ENCODE peak calls at places on chromosomes 4 and X, in ten cellular contexts. T is mesenchymal stem cell; F is H9; N is Caco-2; R is NT2/D1; K is CD4-positive, CD25-positive, alpha-beta regulatory T cell; S is colonic mucosa; O is hepatocyte; J is ovary; G is aorta. Q is an unnamed sample. For H3K4me1, the result is how much of the 10 kb centered on the place peaks cover.

GRCh38 chr4:56118845-56119244 is 170.1 kb downstream of the CEP135 start:
- DNase-seq in T (no peak), F (no peak), N (no peak), R (no peak), K (no peak), S (no peak), O (no peak), J (no peak), G (no peak), Q (no peak)

GRCh38 chr4:6338175-6338950 is 68.7 kb downstream of the WFS1 start:
- DNase-seq in T (no peak), F (no peak), N (no peak), R (no peak), K (no peak), S (no peak), O (no peak), J (no peak), G (peak), Q (no peak)

GRCh38 chr4:124202106-124202505 is 510.4 kb downstream of the ANKRD50 start:
- DNase-seq in T (peak), F (no peak), N (no peak), R (no peak), K (no peak), S (no peak), O (peak), J (peak), G (no peak), Q (no peak)

GRCh38 chrX:107710617-107711391 is 64.8 kb downstream of the TSC22D3 start:
- DNase-seq in T (peak), F (no peak), N (peak), R (peak), K (peak), S (no peak), O (peak), J (peak), G (no peak), Q (peak)

GRCh38 chrX:69153060-69153730 is 12.1 kb downstream of the PJA1 start:
- DNase-seq in T (peak), F (peak), N (no peak), R (peak), K (no peak), S (peak), O (peak), J (peak), G (no peak), Q (no peak)

GRCh38 chrX:12360389-12360788 is 222.1 kb downstream of the FRMPD4 start:
- DNase-seq in T (peak), F (no peak), N (no peak), R (no peak), K (no peak), S (no peak), O (no peak), J (no peak), G (no peak), Q (no peak)

GRCh38 chrX:108439434-108439883 is at the start of gene COL4A5:
- DNase-seq in T (peak), F (peak), N (peak), R (peak), K (no peak), S (no peak), O (peak), J (peak), G (peak), Q (no peak)

GRCh38 chr4:20299515-20299914 is 47.8 kb downstream of the SLIT2 start:
- DNase-seq in T (peak), F (no peak), N (no peak), R (no peak), K (no peak), S (no peak), O (peak), J (no peak), G (no peak), Q (peak)

GRCh38 chr4:32661229-32661628 is 1941.1 kb downstream of the PCDH7 start:
- DNase-seq in T (no peak), F (no peak), N (no peak), R (no peak), K (no peak), S (no peak), O (peak), J (no peak), G (no peak), Q (no peak)

GRCh38 chr4:83852085-83852451 is 316.2 kb downstream of the GPAT3 start:
- DNase-seq in T (peak), F (no peak), N (no peak), R (no peak), K (no peak), S (no peak), O (no peak), J (no peak), G (no peak), Q (no peak)

GRCh38 chr4:59818656-59819055 is 1381.5 kb upstream of the ADGRL3 start:
- DNase-seq in T (no peak), F (no peak), N (no peak), R (no peak), K (no peak), S (no peak), O (no peak), J (no peak), G (no peak), Q (no peak)

GRCh38 chr4:185868983-185869938 is 57.3 kb upstream of the SORBS2 start:
- DNase-seq in T (no peak), F (no peak), N (no peak), R (no peak), K (no peak), S (no peak), O (no peak), J (no peak), G (no peak), Q (no peak)

GRCh38 chr4:125951275-125951887 is 636.6 kb downstream of the FAT4 start:
- DNase-seq in T (no peak), F (no peak), N (no peak), R (no peak), K (no peak), S (no peak), O (no peak), J (no peak), G (no peak), Q (no peak)

GRCh38 chrX:9222299-9222698 is 188.4 kb upstream of the FAM9B start:
- DNase-seq in T (no peak), F (no peak), N (no peak), R (no peak), K (no peak), S (no peak), O (no peak), J (peak), G (no peak), Q (no peak)

GRCh38 chrX:70421618-70422017 is 1.5 kb upstream of the GDPD2 start:
- DNase-seq in T (no peak), F (peak), N (no peak), R (peak), K (no peak), S (no peak), O (no peak), J (no peak), G (no peak), Q (no peak)

GRCh38 chr4:107248571-107248970 is 212.5 kb upstream of the DKK2 start:
- DNase-seq in T (no peak), F (no peak), N (no peak), R (no peak), K (no peak), S (no peak), O (no peak), J (no peak), G (no peak), Q (no peak)

GRCh38 chr4:29908276-29908675 is 811.9 kb upstream of the PCDH7 start:
- DNase-seq in T (peak), F (no peak), N (no peak), R (no peak), K (no peak), S (no peak), O (no peak), J (no peak), G (no peak), Q (no peak)

GRCh38 chr4:102501176-102501634 is at the start of gene NFKB1:
- DNase-seq in T (peak), F (peak), N (no peak), R (peak), K (peak), S (peak), O (peak), J (peak), G (peak), Q (peak)

GRCh38 chr4:8652181-8653078 is 59.9 kb downstream of the CPZ start:
- DNase-seq in T (no peak), F (peak), N (peak), R (no peak), K (no peak), S (no peak), O (no peak), J (no peak), G (peak), Q (no peak)

DNA sequence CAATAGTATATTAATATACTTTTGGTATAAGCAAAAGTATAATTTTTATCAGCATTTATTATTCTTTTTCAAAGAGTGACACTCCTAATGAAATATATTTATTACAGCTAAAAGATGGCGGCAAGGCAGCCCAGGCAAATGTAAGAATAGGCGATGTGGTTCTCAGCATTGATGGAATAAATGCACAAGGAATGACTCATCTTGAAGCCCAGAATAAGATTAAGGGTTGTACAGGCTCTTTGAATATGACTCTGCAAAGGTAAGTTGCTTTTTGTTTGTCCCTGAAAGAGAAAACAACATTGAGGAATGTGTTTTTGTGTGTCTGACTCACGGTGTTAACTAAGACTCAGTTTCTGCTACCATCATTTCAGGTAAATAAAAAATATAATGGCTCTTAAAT is 71.9 kb downstream of the PDLIM5 start:
- DNase-seq in T (peak), F (no peak), N (no peak), R (no peak), K (no peak), S (no peak), O (no peak), J (no peak), G (no peak), Q (no peak)
- H3K4me1 ChIP-seq in T (under half), F (under half), N (under half), R (under half), K (under half), S (under half), O (under half), J (under half), G (under half), Q (under half)

GRCh38 chr4:73612032-73612431 is 8.2 kb downstream of the RASSF6 start:
- DNase-seq in T (no peak), F (no peak), N (no peak), R (no peak), K (no peak), S (no peak), O (no peak), J (no peak), G (no peak), Q (no peak)
- H3K4me1 ChIP-seq in T (under half), F (under half), N (under half), R (under half), K (under half), S (under half), O (under half), J (under half), G (under half), Q (under half)

GRCh38 chr4:30924521-30924920 is 204.4 kb downstream of the PCDH7 start:
- DNase-seq in T (no peak), F (no peak), N (no peak), R (no peak), K (no peak), S (no peak), O (no peak), J (no peak), G (no peak), Q (no peak)
- H3K4me1 ChIP-seq in T (under half), F (under half), N (under half), R (under half), K (under half), S (under half), O (under half), J (under half), G (under half), Q (under half)

GRCh38 chrX:40175416-40176255 is 77.9 kb upstream of the BCOR start:
- DNase-seq in T (peak), F (peak), N (peak), R (no peak), K (peak), S (peak), O (peak), J (peak), G (peak), Q (peak)
- H3K4me1 ChIP-seq in T (under half), F (under half), N (under half), R (under half), K (under half), S (under half), O (half or more), J (under half), G (under half), Q (half or more)

DNA sequence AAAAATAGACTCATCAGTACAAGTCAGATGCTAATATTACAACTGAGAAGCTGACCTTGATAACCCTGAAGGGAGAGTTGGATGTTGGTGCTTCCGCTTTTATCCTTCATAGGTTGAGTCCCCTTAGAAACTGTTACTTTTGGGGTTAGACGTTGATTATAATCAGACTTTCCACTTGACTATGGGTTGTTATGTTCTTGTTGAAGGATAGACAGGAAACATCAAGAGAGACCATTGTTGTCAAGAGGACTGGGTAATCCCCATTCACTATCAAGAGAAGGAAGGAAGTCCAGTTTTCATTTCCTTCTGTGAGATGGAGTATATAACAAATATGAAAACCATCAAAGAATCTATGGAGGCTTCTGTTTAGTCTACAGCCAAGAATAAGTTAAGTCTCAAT is 229.9 kb upstream of the AFF2 start:
- DNase-seq in T (no peak), F (no peak), N (no peak), R (no peak), K (no peak), S (no peak), O (no peak), J (no peak), G (no peak), Q (no peak)
- H3K4me1 ChIP-seq in T (under half), F (under half), N (under half), R (under half), K (under half), S (under half), O (under half), J (under half), G (under half), Q (under half)

GRCh38 chr4:143352720-143353119 is 16.0 kb downstream of the GAB1 start:
- DNase-seq in T (no peak), F (no peak), N (no peak), R (no peak), K (no peak), S (no peak), O (no peak), J (no peak), G (no peak), Q (no peak)
- H3K4me1 ChIP-seq in T (under half), F (under half), N (half or more), R (under half), K (under half), S (under half), O (half or more), J (under half), G (under half), Q (under half)

DNA sequence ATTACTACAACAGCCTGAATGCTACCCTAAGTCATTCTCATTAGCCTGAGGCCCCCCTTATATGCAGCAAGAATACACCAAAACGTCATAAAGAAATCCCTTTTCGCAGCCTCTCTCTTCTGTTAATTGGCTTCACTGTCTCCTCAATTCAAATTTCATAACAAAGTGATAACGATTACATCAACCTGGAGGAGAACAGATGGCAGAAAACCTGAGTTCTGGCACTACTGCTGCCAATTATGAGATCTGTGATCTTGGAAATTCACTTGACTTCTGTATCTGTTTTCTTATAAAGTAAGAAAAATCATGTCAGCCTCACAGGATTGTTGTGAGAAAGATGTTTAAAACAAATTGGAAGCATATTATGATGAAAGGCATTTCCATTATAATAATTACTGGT is 1663.2 kb downstream of the STIM2 start:
- DNase-seq in T (no peak), F (no peak), N (no peak), R (no peak), K (no peak), S (no peak), O (no peak), J (no peak), G (no peak), Q (no peak)
- H3K4me1 ChIP-seq in T (under half), F (under half), N (under half), R (under half), K (under half), S (under half), O (under half), J (under half), G (under half), Q (under half)

DNA sequence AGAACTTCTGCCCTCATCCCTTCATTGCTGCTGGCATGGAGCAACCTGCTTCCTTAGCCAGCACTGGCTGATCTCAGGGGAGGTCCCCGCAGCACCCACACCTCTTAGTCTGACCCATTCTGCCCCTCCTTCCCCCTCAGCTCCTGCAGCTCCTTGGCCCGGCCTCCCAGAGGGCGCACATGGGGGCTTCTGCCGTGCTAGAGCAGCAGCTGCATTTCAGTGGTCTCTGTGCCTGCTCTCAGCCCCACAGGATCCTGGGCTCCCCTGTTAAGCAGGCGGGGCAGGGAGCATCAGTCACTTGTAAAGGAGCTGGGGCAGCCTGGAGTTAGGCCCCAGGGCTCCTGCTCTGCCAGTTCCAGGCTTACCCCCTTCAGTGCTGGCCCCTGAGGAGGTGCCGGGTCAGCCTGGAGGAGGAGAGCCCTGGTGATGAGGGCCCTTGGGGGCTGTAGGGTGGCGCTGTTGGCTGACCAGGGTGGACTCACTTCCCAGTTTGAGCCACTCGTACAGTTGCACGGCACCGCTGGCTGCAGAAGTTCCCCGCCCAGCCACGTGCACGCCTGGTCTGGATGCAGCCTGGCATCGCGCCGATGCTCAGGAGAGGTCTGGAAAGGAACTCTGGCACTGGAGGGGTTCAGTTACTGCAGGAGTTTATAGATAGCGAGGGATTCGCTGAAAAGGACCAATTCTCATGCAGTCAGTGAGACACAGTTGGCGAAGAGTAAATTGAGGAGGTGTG is 85.1 kb upstream of the PSAPL1 start:
- DNase-seq in T (no peak), F (no peak), N (no peak), R (no peak), K (no peak), S (no peak), O (no peak), J (no peak), G (no peak), Q (no peak)
- H3K4me1 ChIP-seq in T (under half), F (under half), N (under half), R (under half), K (under half), S (under half), O (under half), J (under half), G (under half), Q (under half)

DNA sequence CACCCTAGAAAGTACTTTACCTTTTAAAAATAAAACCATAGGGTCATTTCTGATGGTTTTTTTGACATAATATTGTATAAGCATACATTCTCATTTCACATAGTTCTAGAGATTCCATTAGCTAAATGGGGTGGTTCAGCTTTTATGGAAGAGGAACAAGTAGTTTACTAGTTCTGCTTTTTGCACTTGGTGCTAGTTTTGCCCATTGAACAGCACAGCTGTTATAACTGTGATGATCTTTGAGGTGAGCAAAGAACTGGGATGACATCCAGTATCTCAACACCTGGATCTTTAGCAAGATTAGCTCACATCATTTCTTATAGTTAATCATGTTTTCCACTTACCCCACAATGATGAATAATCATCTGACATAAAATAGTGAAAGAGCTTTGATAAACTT is 40.9 kb downstream of the MOB1B start:
- DNase-seq in T (no peak), F (no peak), N (no peak), R (no peak), K (no peak), S (no peak), O (no peak), J (no peak), G (no peak), Q (peak)
- H3K4me1 ChIP-seq in T (under half), F (under half), N (under half), R (under half), K (under half), S (under half), O (under half), J (under half), G (under half), Q (half or more)